ENCODE peak calls at places on chromosomes 2 and 18, in four cellular contexts. I, D, H and Z are unnamed samples.

GRCh38 chr2:54862229-54862628 is 138.8 kb downstream of the EML6 start:
- DNase-seq in I (no peak), D (no peak), H (no peak), Z (no peak)

GRCh38 chr2:169767243-169767888 is 31.3 kb upstream of the SSB start:
- DNase-seq in I (no peak), D (no peak), H (peak), Z (peak)

GRCh38 chr2:162839419-162839818 is 852 bp upstream of the KCNH7 start:
- DNase-seq in I (peak), D (no peak), H (no peak), Z (no peak)

GRCh38 chr2:60499082-60499429 is 54.4 kb downstream of the BCL11A start:
- DNase-seq in I (no peak), D (no peak), H (no peak), Z (no peak)

GRCh38 chr2:157287160-157287559 is 29.7 kb downstream of the GALNT5 start:
- DNase-seq in I (no peak), D (no peak), H (no peak), Z (no peak)

GRCh38 chr2:236947294-236947693 is 138.4 kb upstream of the COPS8 start:
- DNase-seq in I (no peak), D (no peak), H (no peak), Z (no peak)

GRCh38 chr2:46813046-46813445 is 102.6 kb downstream of the MCFD2 start:
- DNase-seq in I (no peak), D (no peak), H (peak), Z (no peak)

GRCh38 chr18:63788447-63789096 is 13.4 kb downstream of the SERPINB7 start:
- DNase-seq in I (no peak), D (peak), H (no peak), Z (peak)

GRCh38 chr2:68043719-68044498 is 18.9 kb downstream of the C1D start:
- DNase-seq in I (no peak), D (no peak), H (no peak), Z (peak)

GRCh38 chr2:164826293-164827243 is 15.1 kb downstream of the COBLL1 start:
- DNase-seq in I (no peak), D (no peak), H (peak), Z (no peak)

GRCh38 chr2:216710531-216711282 is 15.4 kb upstream of the IGFBP5 start:
- DNase-seq in I (no peak), D (no peak), H (no peak), Z (no peak)

GRCh38 chr18:7370375-7370774 is 139.5 kb downstream of the LRRC30 start:
- DNase-seq in I (no peak), D (no peak), H (no peak), Z (no peak)

GRCh38 chr2:16756831-16757644 is 91.4 kb upstream of the CYRIA start:
- DNase-seq in I (peak), D (no peak), H (peak), Z (peak)

GRCh38 chr2:20309001-20309400 is 41.6 kb downstream of the PUM2 start:
- DNase-seq in I (no peak), D (no peak), H (no peak), Z (no peak)

GRCh38 chr2:9693138-9693520 is 62.3 kb upstream of the YWHAQ start:
- DNase-seq in I (no peak), D (no peak), H (no peak), Z (peak)

GRCh38 chr2:5560981-5561380 is 131.2 kb upstream of the SOX11 start:
- DNase-seq in I (no peak), D (no peak), H (no peak), Z (peak)

GRCh38 chr2:44429034-44429433 is 67.3 kb downstream of the CAMKMT start:
- DNase-seq in I (no peak), D (no peak), H (no peak), Z (no peak)

GRCh38 chr2:61784643-61785042 is 69.2 kb downstream of the FAM161A start:
- DNase-seq in I (no peak), D (no peak), H (no peak), Z (no peak)

GRCh38 chr18:22173928-22174301 is 4.5 kb downstream of the GATA6 start:
- DNase-seq in I (no peak), D (no peak), H (peak), Z (no peak)

GRCh38 chr2:134401081-134401497 is 147.2 kb downstream of the MGAT5 start:
- DNase-seq in I (no peak), D (no peak), H (no peak), Z (peak)

GRCh38 chr2:58633576-58634365 is 392.6 kb upstream of the FANCL start:
- DNase-seq in I (no peak), D (no peak), H (no peak), Z (no peak)

GRCh38 chr18:3441290-3441689 is 8.7 kb upstream of the TGIF1 start:
- DNase-seq in I (no peak), D (no peak), H (peak), Z (no peak)

GRCh38 chr2:241268716-241269445 is 46.6 kb downstream of the HDLBP start:
- DNase-seq in I (no peak), D (no peak), H (no peak), Z (no peak)

GRCh38 chr18:811192-812122 is 585 bp downstream of the YES1 start:
- DNase-seq in I (no peak), D (no peak), H (peak), Z (no peak)

GRCh38 chr18:57708288-57708687 is 86.7 kb upstream of the NARS1 start:
- DNase-seq in I (no peak), D (no peak), H (peak), Z (no peak)

GRCh38 chr2:158664987-158665386 is 130.1 kb upstream of the DAPL1 start:
- DNase-seq in I (peak), D (no peak), H (no peak), Z (no peak)